ENCODE peak calls at places on chromosomes 5 and 9, in nine cellular contexts. E is stimulated activated naive B cell treated with anti-CD40 and anti-IgM and Interleukin-4, amounts not matched to agents 10 μg/mL and 1 μg/mL and 100 μg/mL, for 72 hours; L is AG08395; I is amniotic stem cell; G is BE2C; S is psoas muscle; O is ELR; F is WTC11; N is RKO. J is an unnamed sample.

GRCh38 chr5:116396700-116397099 is 177.9 kb downstream of the SEMA6A start:
- DNase-seq in F (no peak), S (no peak), O (no peak), N (no peak), I (no peak), E (no peak), L (no peak), G (no peak), J (no peak)

GRCh38 chr5:76715734-76716455 is at the start of gene F2R:
- DNase-seq in I (no peak), N (peak; percentile 26), S (peak; percentile 64), E (no peak), G (peak; percentile 44), L (peak; percentile 36), O (peak; percentile 84), F (peak; percentile 77), J (peak; percentile 50)

GRCh38 chr5:110768138-110768845 is 29.5 kb downstream of the SLC25A46 start:
- DNase-seq in L (no peak), G (no peak), O (no peak), S (no peak), E (no peak), F (no peak), I (no peak), N (no peak), J (no peak)

GRCh38 chr5:17694922-17695321 is 60.7 kb downstream of the TAF11L14 start:
- DNase-seq in E (no peak), I (no peak), F (no peak), G (no peak), L (no peak), O (no peak), N (no peak), S (no peak), J (no peak)

GRCh38 chr9:18910435-18910834 is 122.6 kb downstream of the SAXO1 start:
- DNase-seq in I (no peak), S (no peak), N (no peak), L (no peak), G (no peak), O (no peak), F (no peak), E (no peak), J (peak; percentile 42)

GRCh38 chr5:609506-609905 is 2.6 kb upstream of the CEP72 start:
- DNase-seq in I (no peak), N (no peak), O (no peak), F (no peak), L (no peak), E (no peak), G (no peak), S (no peak), J (no peak)

GRCh38 chr5:146533260-146533857 is 17.4 kb upstream of the GPR151 start:
- DNase-seq in I (peak; percentile 23), G (peak; percentile 84), E (peak; percentile 52), F (peak; percentile 84), L (peak; percentile 65), O (peak; percentile 71), S (peak; percentile 64), N (peak; percentile 67), J (peak; percentile 75)

GRCh38 chr5:142384014-142384413 is 59.2 kb upstream of the SPRY4 start:
- DNase-seq in L (no peak), S (no peak), N (no peak), I (no peak), O (no peak), G (no peak), E (no peak), F (no peak), J (no peak)

GRCh38 chr9:125428060-125428481 is 166.4 kb downstream of the GAPVD1 start:
- DNase-seq in S (peak; percentile 58), F (peak; percentile 77), G (peak; percentile 51), I (no peak), O (peak; percentile 12), N (no peak), E (no peak), L (no peak), J (peak; percentile 35)

GRCh38 chr5:56405536-56405935 is 172.4 kb upstream of the ANKRD55 start:
- DNase-seq in E (no peak), O (no peak), L (no peak), I (no peak), S (no peak), F (no peak), N (no peak), G (no peak), J (peak; percentile 57)